ENCODE peak calls at places on chromosomes 3 and 15, in five cellular contexts. E, K, N, M and I are unnamed samples.

GRCh38 chr3:28726840-28727239 is 378.2 kb upstream of the AZI2 start:
- DNase-seq in E (peak), K (peak), N (no peak), M (no peak), I (no peak)

GRCh38 chr15:95603802-95604201 is 726.7 kb upstream of the NR2F2 start:
- DNase-seq in E (no peak), K (no peak), N (no peak), M (peak), I (no peak)

GRCh38 chr3:191531434-191531833 is 70.5 kb downstream of the PYDC2 start:
- DNase-seq in E (no peak), K (no peak), N (no peak), M (no peak), I (no peak)

GRCh38 chr3:153052096-153052460 is 109.9 kb upstream of the RAP2B start:
- DNase-seq in E (no peak), K (peak), N (peak), M (peak), I (no peak)

GRCh38 chr15:83310521-83311456 is 26.3 kb upstream of the BNC1 start:
- DNase-seq in E (no peak), K (no peak), N (no peak), M (no peak), I (no peak)

GRCh38 chr3:45917146-45917885 is 25.9 kb upstream of the CXCR6 start:
- DNase-seq in E (no peak), K (no peak), N (no peak), M (no peak), I (no peak)

GRCh38 chr3:4656059-4656458 is 162.9 kb downstream of the ITPR1 start:
- DNase-seq in E (no peak), K (peak), N (no peak), M (peak), I (no peak)

GRCh38 chr3:194346621-194347020 is 4.5 kb downstream of the CPN2 start:
- DNase-seq in E (no peak), K (no peak), N (no peak), M (peak), I (no peak)

GRCh38 chr3:28727321-28727720 is 378.7 kb upstream of the AZI2 start:
- DNase-seq in E (no peak), K (no peak), N (no peak), M (no peak), I (no peak)

GRCh38 chr3:113097821-113098516 is 107.2 kb downstream of the GTPBP8 start:
- DNase-seq in E (no peak), K (peak), N (no peak), M (peak), I (no peak)

GRCh38 chr15:70083946-70084345 is 13.8 kb downstream of the TLE3 start:
- DNase-seq in E (peak), K (no peak), N (no peak), M (no peak), I (peak)

GRCh38 chr3:13317596-13318320 is 102.4 kb downstream of the NUP210 start:
- DNase-seq in E (no peak), K (no peak), N (no peak), M (no peak), I (no peak)

GRCh38 chr3:175426805-175427204 is 567.7 kb downstream of the NAALADL2 start:
- DNase-seq in E (no peak), K (no peak), N (no peak), M (peak), I (no peak)

GRCh38 chr3:101722394-101723173 is 1.8 kb upstream of the CEP97 start:
- DNase-seq in E (peak), K (no peak), N (no peak), M (no peak), I (peak)

GRCh38 chr3:34056951-34057390 is 258.5 kb downstream of the PDCD6IP start:
- DNase-seq in E (peak), K (no peak), N (peak), M (peak), I (peak)

GRCh38 chr15:79218588-79219200 is 63.8 kb upstream of the ANKRD34C start:
- DNase-seq in E (no peak), K (peak), N (no peak), M (peak), I (no peak)

GRCh38 chr3:185225523-185225922 is 28.3 kb downstream of the EHHADH start:
- DNase-seq in E (no peak), K (no peak), N (no peak), M (peak), I (no peak)